ENCODE peak calls at places on chromosome 6, in nine cellular contexts. K is T-helper 1 cell, D is SW 1271, C is naive B cell, Q is prostate gland, G is tibial artery, V is lower lobe of right lung, U is psoas muscle, A is colonic mucosa. O is an unnamed sample.

GRCh38 chr6:53342210-53342609 is 6.5 kb downstream of the ELOVL5 start:
- DNase-seq in K (no peak), D (no peak), C (no peak), Q (no peak), G (no peak), V (no peak), U (no peak), A (no peak), O (no peak)

GRCh38 chr6:14294270-14294951 is 176.8 kb downstream of the CD83 start:
- DNase-seq in K (no peak), D (no peak), C (no peak), Q (no peak), G (no peak), V (peak), U (no peak), A (no peak), O (no peak)

GRCh38 chr6:19463925-19464324 is 373.2 kb upstream of the ID4 start:
- DNase-seq in K (no peak), D (no peak), C (no peak), Q (no peak), G (no peak), V (no peak), U (no peak), A (no peak), O (no peak)

GRCh38 chr6:28407401-28407800 is 7.9 kb upstream of the ZSCAN12 start:
- DNase-seq in K (no peak), D (no peak), C (no peak), Q (no peak), G (no peak), V (no peak), U (no peak), A (no peak), O (no peak)

GRCh38 chr6:2721219-2721618 is 29.5 kb downstream of the MYLK4 start:
- DNase-seq in K (no peak), D (no peak), C (no peak), Q (no peak), G (no peak), V (no peak), U (no peak), A (no peak), O (no peak)

GRCh38 chr6:163298079-163298807 is 116.3 kb upstream of the QKI start:
- DNase-seq in K (no peak), D (no peak), C (no peak), Q (no peak), G (no peak), V (no peak), U (no peak), A (no peak), O (no peak)

GRCh38 chr6:157613011-157613522 is 210.0 kb upstream of the SNX9 start:
- DNase-seq in K (no peak), D (no peak), C (no peak), Q (no peak), G (no peak), V (no peak), U (no peak), A (no peak), O (no peak)

GRCh38 chr6:90370493-90370959 is 73.9 kb upstream of the BACH2 start:
- DNase-seq in K (no peak), D (no peak), C (no peak), Q (no peak), G (no peak), V (no peak), U (no peak), A (no peak), O (no peak)

GRCh38 chr6:55636406-55637102 is 57.6 kb upstream of the HMGCLL1 start:
- DNase-seq in K (no peak), D (peak), C (no peak), Q (no peak), G (no peak), V (no peak), U (no peak), A (no peak), O (no peak)

GRCh38 chr6:118122801-118123200 is 215.7 kb downstream of the SLC35F1 start:
- DNase-seq in K (no peak), D (no peak), C (no peak), Q (no peak), G (no peak), V (no peak), U (no peak), A (no peak), O (no peak)

GRCh38 chr6:109059591-109060021 is 35.0 kb downstream of the SESN1 start:
- DNase-seq in K (no peak), D (no peak), C (peak), Q (no peak), G (no peak), V (no peak), U (no peak), A (no peak), O (no peak)

GRCh38 chr6:100057941-100058340 is 63.9 kb upstream of the MCHR2 start:
- DNase-seq in K (no peak), D (no peak), C (no peak), Q (no peak), G (no peak), V (no peak), U (no peak), A (no peak), O (no peak)

GRCh38 chr6:166584046-166584679 is 2.3 kb downstream of the RAMACL start:
- DNase-seq in K (no peak), D (no peak), C (no peak), Q (no peak), G (no peak), V (no peak), U (no peak), A (no peak), O (no peak)